ENCODE peak calls at places on chromosome 17, in nine cellular contexts. E is iPS-NIHi11; Z is cardiac muscle cell; V is NCI-H460; H is activated naive CD4-positive, alpha-beta T cell; X is effector memory CD4-positive, alpha-beta T cell; W is activated CD4-positive, alpha-beta T cell treated with anti-CD3 and anti-CD28 coated beads, Interleukin-2, amount 50 U/mL, for 1 hour; B is Caki2; L is NCI-H2029. K is an unnamed sample.

GRCh38 chr17:69500911-69501429 is 86.5 kb downstream of the MAP2K6 start:
- DNase-seq in E (no peak), Z (no peak), V (no peak), H (no peak), X (no peak), W (no peak), B (no peak), L (peak), K (no peak)

GRCh38 chr17:1907818-1908698 is 78.3 kb downstream of the RPA1 start:
- DNase-seq in E (peak), Z (peak), V (no peak), H (no peak), X (no peak), W (peak), B (no peak), L (no peak), K (no peak)

GRCh38 chr17:70609566-70609965 is 440.2 kb downstream of the KCNJ2 start:
- DNase-seq in E (no peak), Z (no peak), V (no peak), H (no peak), X (no peak), W (no peak), B (no peak), L (no peak), K (no peak)

GRCh38 chr17:79810138-79811027 is 13.5 kb upstream of the CBX8 start:
- DNase-seq in E (peak), Z (peak), V (peak), H (peak), X (peak), W (peak), B (peak), L (peak), K (peak)

GRCh38 chr17:77315551-77316190 is 174.9 kb downstream of the SEC14L1 start:
- DNase-seq in E (no peak), Z (peak), V (no peak), H (no peak), X (no peak), W (no peak), B (no peak), L (no peak), K (no peak)

GRCh38 chr17:73293480-73293911 is 18.3 kb downstream of the CDC42EP4 start:
- DNase-seq in E (no peak), Z (peak), V (no peak), H (no peak), X (no peak), W (no peak), B (peak), L (no peak), K (no peak)

GRCh38 chr17:81253358-81254131 is 14.4 kb downstream of the NDUFAF8 start:
- DNase-seq in E (peak), Z (peak), V (peak), H (peak), X (peak), W (peak), B (peak), L (no peak), K (peak)

GRCh38 chr17:44121206-44121605 is 2.2 kb downstream of the HDAC5 start:
- DNase-seq in E (no peak), Z (no peak), V (no peak), H (no peak), X (no peak), W (no peak), B (no peak), L (no peak), K (no peak)

GRCh38 chr17:8435245-8436168 is at the start of gene NDEL1:
- DNase-seq in E (peak), Z (peak), V (peak), H (peak), X (peak), W (peak), B (peak), L (peak), K (peak)

GRCh38 chr17:79965806-79966205 is 69.9 kb downstream of the TBC1D16 start:
- DNase-seq in E (no peak), Z (no peak), V (no peak), H (no peak), X (no peak), W (no peak), B (no peak), L (peak), K (no peak)

GRCh38 chr17:43524945-43525575 is 21.1 kb downstream of the ETV4 start:
- DNase-seq in E (no peak), Z (peak), V (no peak), H (no peak), X (no peak), W (no peak), B (no peak), L (no peak), K (no peak)

GRCh38 chr17:76569607-76570279 is 15.9 kb downstream of the ST6GALNAC2 start:
- DNase-seq in E (peak), Z (peak), V (no peak), H (no peak), X (no peak), W (no peak), B (no peak), L (no peak), K (no peak)

GRCh38 chr17:76446449-76447231 is 6.3 kb downstream of the UBE2O start:
- DNase-seq in E (no peak), Z (peak), V (peak), H (no peak), X (no peak), W (no peak), B (peak), L (no peak), K (no peak)

GRCh38 chr17:41413982-41414381 is 10.4 kb downstream of the KRT37 start:
- DNase-seq in E (no peak), Z (no peak), V (no peak), H (no peak), X (no peak), W (no peak), B (peak), L (no peak), K (no peak)

GRCh38 chr17:31739300-31739699 is 119.7 kb downstream of the COPRS start:
- DNase-seq in E (no peak), Z (peak), V (no peak), H (no peak), X (no peak), W (no peak), B (no peak), L (no peak), K (no peak)

GRCh38 chr17:56593073-56593740 is at the start of gene NOG:
- DNase-seq in E (peak), Z (peak), V (peak), H (no peak), X (no peak), W (peak), B (peak), L (no peak), K (no peak)

GRCh38 chr17:77410470-77410869 is 269.7 kb downstream of the SEC14L1 start:
- DNase-seq in E (no peak), Z (no peak), V (no peak), H (no peak), X (no peak), W (no peak), B (no peak), L (no peak), K (no peak)

GRCh38 chr17:48998557-48999440 is 1.6 kb downstream of the IGF2BP1 start:
- DNase-seq in E (no peak), Z (peak), V (no peak), H (no peak), X (no peak), W (no peak), B (no peak), L (no peak), K (no peak)

GRCh38 chr17:65496801-65497200 is 64.6 kb downstream of the AXIN2 start:
- DNase-seq in E (no peak), Z (no peak), V (no peak), H (no peak), X (no peak), W (no peak), B (no peak), L (no peak), K (no peak)